ENCODE peak calls at places on chromosomes 7 and 10, in nine cellular contexts. T is NAMALWA; H is gastrocnemius medialis; V is CD8-positive, alpha-beta memory T cell; E is globus pallidus; Q is left colon; P is activated naive CD4-positive, alpha-beta T cell; Y is stimulated activated CD8-positive, alpha-beta memory T cell treated with anti-CD3 and anti-CD28 coated beads, Interleukin-2, amount 100 ng/mL, for 1 hour; B is neural crest cell. D is an unnamed sample.

GRCh38 chr10:110138197-110138812 is 69.1 kb upstream of the MXI1 start:
- DNase-seq in T (peak; percentile 89), H (no peak), V (no peak), E (peak; percentile 83), Q (no peak), P (no peak), Y (no peak), B (no peak), D (no peak)

GRCh38 chr10:116764979-116765378 is 22.6 kb upstream of the HSPA12A start:
- DNase-seq in T (no peak), H (no peak), V (no peak), E (no peak), Q (no peak), P (no peak), Y (no peak), B (no peak), D (no peak)

GRCh38 chr7:64628192-64628591 is 37.7 kb upstream of the ZNF107 start:
- DNase-seq in T (no peak), H (no peak), V (no peak), E (no peak), Q (no peak), P (no peak), Y (no peak), B (no peak), D (no peak)

GRCh38 chr10:104809288-104810090 is 168.4 kb downstream of the SORCS3 start:
- DNase-seq in T (no peak), H (no peak), V (no peak), E (no peak), Q (no peak), P (no peak), Y (no peak), B (no peak), D (no peak)

GRCh38 chr10:14889318-14889717 is 10.7 kb downstream of the SUV39H2 start:
- DNase-seq in T (peak; percentile 49), H (no peak), V (no peak), E (no peak), Q (no peak), P (no peak), Y (no peak), B (no peak), D (no peak)

GRCh38 chr10:117673611-117674010 is 131.1 kb downstream of the EMX2 start:
- DNase-seq in T (no peak), H (no peak), V (no peak), E (no peak), Q (no peak), P (no peak), Y (no peak), B (no peak), D (no peak)

GRCh38 chr10:44258019-44258418 is 126.9 kb downstream of the CXCL12 start:
- DNase-seq in T (no peak), H (no peak), V (no peak), E (no peak), Q (no peak), P (no peak), Y (no peak), B (no peak), D (no peak)

GRCh38 chr7:55065511-55066229 is 46.9 kb downstream of the EGFR start:
- DNase-seq in T (no peak), H (no peak), V (no peak), E (no peak), Q (no peak), P (no peak), Y (no peak), B (no peak), D (no peak)

GRCh38 chr7:35680403-35681013 is 14.4 kb downstream of the HERPUD2 start:
- DNase-seq in T (no peak), H (no peak), V (no peak), E (no peak), Q (no peak), P (no peak), Y (no peak), B (no peak), D (no peak)

GRCh38 chr7:134789967-134790685 is 10.7 kb downstream of the CALD1 start:
- DNase-seq in T (no peak), H (no peak), V (no peak), E (no peak), Q (peak; percentile 38), P (no peak), Y (no peak), B (no peak), D (no peak)

GRCh38 chr10:87925570-87925969 is 62.1 kb downstream of the PTEN start:
- DNase-seq in T (no peak), H (no peak), V (no peak), E (no peak), Q (no peak), P (no peak), Y (no peak), B (no peak), D (no peak)

GRCh38 chr10:127467793-127468192 is 81.3 kb upstream of the NPS start:
- DNase-seq in T (no peak), H (no peak), V (no peak), E (no peak), Q (no peak), P (no peak), Y (no peak), B (no peak), D (no peak)

GRCh38 chr10:128375171-128375570 is 248.9 kb upstream of the MKI67 start:
- DNase-seq in T (no peak), H (no peak), V (no peak), E (no peak), Q (no peak), P (no peak), Y (no peak), B (no peak), D (no peak)

GRCh38 chr7:25382175-25382574 is 153.9 kb upstream of the NPVF start:
- DNase-seq in T (no peak), H (no peak), V (no peak), E (no peak), Q (no peak), P (no peak), Y (no peak), B (no peak), D (no peak)

GRCh38 chr10:127398140-127398966 is 150.8 kb upstream of the NPS start:
- DNase-seq in T (no peak), H (no peak), V (no peak), E (no peak), Q (no peak), P (no peak), Y (no peak), B (no peak), D (no peak)

GRCh38 chr7:49001610-49002033 is 77.3 kb downstream of the CDC14C start:
- DNase-seq in T (peak; percentile 85), H (no peak), V (no peak), E (peak; percentile 1), Q (no peak), P (no peak), Y (no peak), B (peak; percentile 35), D (peak; percentile 9)

GRCh38 chr10:21526952-21527633 is 1.6 kb upstream of the SKIDA1 start:
- DNase-seq in T (peak; percentile 57), H (peak; percentile 48), V (peak; percentile 63), E (peak; percentile 75), Q (peak; percentile 59), P (no peak), Y (no peak), B (no peak), D (peak; percentile 69)

GRCh38 chr10:69733791-69734261 is 67.9 kb upstream of the COL13A1 start:
- DNase-seq in T (no peak), H (no peak), V (peak; percentile 24), E (no peak), Q (no peak), P (no peak), Y (no peak), B (no peak), D (no peak)

GRCh38 chr10:29730969-29731368 is 96.2 kb upstream of the SVIL start:
- DNase-seq in T (no peak), H (no peak), V (no peak), E (no peak), Q (no peak), P (no peak), Y (no peak), B (no peak), D (no peak)

GRCh38 chr7:144738708-144739314 is 97.0 kb downstream of the TPK1 start:
- DNase-seq in T (peak; percentile 63), H (no peak), V (no peak), E (peak; percentile 7), Q (no peak), P (no peak), Y (no peak), B (no peak), D (no peak)